ENCODE peak calls at places on chromosomes 7 and 10, in seven cellular contexts. J is A549; T is cardiac muscle cell; X is ovary; G is CD8-positive, alpha-beta T cell; V is astrocyte of the cerebellum; Y is tibial nerve. O is an unnamed sample.

GRCh38 chr10:133039823-133040704 is 47.7 kb upstream of the ADGRA1 start:
- DNase-seq in J (no peak), T (no peak), X (no peak), G (no peak), V (no peak), Y (no peak), O (no peak)

GRCh38 chr10:16761300-16761699 is 55.9 kb downstream of the RSU1 start:
- DNase-seq in J (no peak), T (no peak), X (no peak), G (no peak), V (no peak), Y (no peak), O (no peak)

GRCh38 chr7:139995034-139995915 is 67.5 kb downstream of the PARP12 start:
- DNase-seq in J (no peak), T (peak), X (no peak), G (no peak), V (no peak), Y (no peak), O (no peak)

GRCh38 chr7:22572292-22572691 is 72.3 kb upstream of the STEAP1B start:
- DNase-seq in J (no peak), T (no peak), X (no peak), G (no peak), V (no peak), Y (no peak), O (no peak)

GRCh38 chr7:13068032-13068431 is 380.6 kb downstream of the ARL4A start:
- DNase-seq in J (no peak), T (no peak), X (no peak), G (no peak), V (no peak), Y (no peak), O (no peak)

GRCh38 chr7:34430456-34430855 is 227.6 kb upstream of the NPSR1 start:
- DNase-seq in J (peak), T (peak), X (peak), G (no peak), V (peak), Y (no peak), O (no peak)

GRCh38 chr7:45679516-45679915 is 105.3 kb downstream of the ADCY1 start:
- DNase-seq in J (no peak), T (no peak), X (no peak), G (no peak), V (no peak), Y (no peak), O (no peak)

GRCh38 chr10:125144693-125145623 is 15.4 kb downstream of the CTBP2 start:
- DNase-seq in J (peak), T (no peak), X (no peak), G (no peak), V (no peak), Y (no peak), O (no peak)

GRCh38 chr7:127582361-127582760 is 3.0 kb downstream of the GCC1 start:
- DNase-seq in J (no peak), T (no peak), X (peak), G (no peak), V (peak), Y (no peak), O (no peak)
- TF ChIP-seq CTCF in J (no peak), T (peak), X (no peak), G (no peak), V (peak), Y (no peak), O (no peak)

GRCh38 chr7:50306491-50307367 is 2.2 kb downstream of the IKZF1 start:
- DNase-seq in J (no peak), T (no peak), X (no peak), G (no peak), V (no peak), Y (no peak), O (no peak)
- H3K4me3 ChIP-seq in J (no peak), T (no peak), X (no peak), G (peak), V (no peak), Y (peak), O (no peak)

GRCh38 chr7:41476117-41476803 is 226.6 kb downstream of the INHBA start:
- DNase-seq in J (no peak), T (no peak), X (no peak), G (no peak), V (no peak), Y (no peak), O (no peak)
- TF ChIP-seq CTCF in J (no peak), T (no peak), X (no peak), G (no peak), V (no peak), Y (no peak), O (no peak)

GRCh38 chr7:29141981-29142380 is 4.4 kb downstream of the CPVL start:
- DNase-seq in J (no peak), T (no peak), X (no peak), G (no peak), V (no peak), Y (no peak), O (no peak)
- H3K4me3 ChIP-seq in J (no peak), T (no peak), X (no peak), G (no peak), V (no peak), Y (no peak), O (no peak)

GRCh38 chr7:8295638-8296361 is 33.8 kb upstream of the ICA1 start:
- DNase-seq in J (peak), T (peak), X (no peak), G (peak), V (peak), Y (no peak), O (peak)
- TF ChIP-seq CTCF in J (peak), T (peak), X (no peak), G (peak), V (peak), Y (peak), O (peak)